ENCODE peak calls at places on chromosomes 4 and X, in four cellular contexts. D, Z, K and S are unnamed samples.

GRCh38 chr4:138090145-138090917 is 151.8 kb downstream of the SLC7A11 start:
- DNase-seq in D (peak), Z (peak), K (peak), S (no peak)

GRCh38 chrX:71615954-71616353 is 2.4 kb downstream of the CXCR3 start:
- DNase-seq in D (no peak), Z (no peak), K (no peak), S (no peak)

GRCh38 chrX:133918326-133918725 is 67.1 kb downstream of the GPC3 start:
- DNase-seq in D (no peak), Z (no peak), K (no peak), S (no peak)

GRCh38 chr4:33696066-33696465 is 2548.2 kb downstream of the ARAP2 start:
- DNase-seq in D (no peak), Z (no peak), K (no peak), S (no peak)

GRCh38 chr4:89492476-89493110 is 185.0 kb upstream of the GPRIN3 start:
- DNase-seq in D (peak), Z (no peak), K (no peak), S (no peak)

GRCh38 chr4:168630445-168631187 is 133.8 kb downstream of the PALLD start:
- DNase-seq in D (no peak), Z (no peak), K (peak), S (no peak)

GRCh38 chr4:16226816-16227461 is 668 bp upstream of the TAPT1 start:
- DNase-seq in D (no peak), Z (peak), K (peak), S (peak)

GRCh38 chrX:150198776-150199175 is 164.3 kb upstream of the MAMLD1 start:
- DNase-seq in D (no peak), Z (no peak), K (no peak), S (no peak)

GRCh38 chrX:150844016-150844415 is 54.5 kb downstream of the CD99L2 start:
- DNase-seq in D (no peak), Z (no peak), K (no peak), S (no peak)

GRCh38 chrX:68646421-68646820 is 1.0 kb upstream of the STARD8 start:
- DNase-seq in D (no peak), Z (no peak), K (no peak), S (no peak)

DNA sequence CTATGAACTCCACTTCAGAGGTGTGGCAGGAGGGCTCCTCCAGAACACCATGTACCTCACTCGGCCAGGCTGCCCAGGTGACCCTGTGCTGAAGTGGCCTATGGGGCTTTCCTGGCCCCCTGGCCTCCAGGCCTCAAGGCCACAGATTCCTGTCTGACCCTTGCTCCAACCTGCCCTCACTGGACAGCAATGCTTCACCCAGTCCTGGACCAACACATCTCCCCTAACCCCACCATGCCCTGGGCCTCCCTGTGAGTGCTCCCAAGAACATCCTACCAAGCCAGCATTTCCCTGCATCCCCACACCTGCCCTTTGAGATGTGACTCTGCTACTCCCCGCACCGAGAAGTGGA is 10.5 kb downstream of the ZFYVE28 start:
- DNase-seq in D (no peak), Z (no peak), K (no peak), S (no peak)
- H3K27ac ChIP-seq in D (no peak), Z (no peak), K (no peak), S (no peak)

DNA sequence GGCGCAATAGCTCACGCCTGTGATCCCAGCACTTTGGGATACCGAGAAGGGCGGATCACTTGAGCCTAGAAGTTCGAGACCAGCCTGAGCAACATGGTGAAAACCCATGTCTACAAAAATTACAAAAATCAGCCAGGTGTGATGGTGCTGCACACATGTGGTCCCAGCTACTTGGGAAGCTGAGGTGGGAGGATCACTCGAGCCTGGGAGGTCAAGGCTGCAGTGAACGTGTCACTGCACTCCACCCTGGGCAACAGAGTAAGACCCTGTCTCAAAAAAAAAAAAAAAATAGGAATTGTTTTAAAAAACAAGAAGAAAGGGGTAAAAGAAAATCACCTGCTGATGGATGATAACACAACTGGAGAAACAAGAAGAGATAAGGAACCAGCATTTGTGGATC is 38.8 kb downstream of the CHIC2 start:
- DNase-seq in D (no peak), Z (no peak), K (no peak), S (no peak)
- H3K27ac ChIP-seq in D (no peak), Z (no peak), K (no peak), S (no peak)

DNA sequence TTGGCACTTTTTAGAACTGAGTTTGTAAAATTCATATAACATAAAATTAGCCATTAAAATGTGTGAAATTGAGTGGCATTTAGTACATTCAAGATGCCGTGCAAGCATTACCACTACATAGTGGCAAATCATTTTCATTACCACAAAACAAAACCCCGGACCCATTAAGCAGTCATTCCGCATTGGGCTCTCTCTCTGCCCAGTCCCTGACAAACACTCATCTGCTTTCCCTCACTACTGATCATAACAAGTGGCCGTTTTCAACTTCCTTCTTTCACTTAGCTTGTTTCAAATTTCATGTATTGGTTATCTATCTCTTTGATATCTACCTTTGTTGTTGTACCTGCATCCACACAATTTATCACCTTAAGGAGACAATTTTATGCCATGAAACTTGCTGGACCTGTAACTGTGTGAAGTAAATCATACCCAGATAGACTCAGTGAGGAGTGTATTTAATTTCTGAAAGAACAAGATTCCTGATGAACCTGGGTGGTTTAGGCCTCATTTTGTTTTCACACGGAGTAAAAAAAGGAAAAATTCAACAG is 202.1 kb downstream of the OR13H1 start:
- DNase-seq in D (no peak), Z (no peak), K (no peak), S (no peak)
- H3K27ac ChIP-seq in D (no peak), Z (no peak), K (peak), S (no peak)

DNA sequence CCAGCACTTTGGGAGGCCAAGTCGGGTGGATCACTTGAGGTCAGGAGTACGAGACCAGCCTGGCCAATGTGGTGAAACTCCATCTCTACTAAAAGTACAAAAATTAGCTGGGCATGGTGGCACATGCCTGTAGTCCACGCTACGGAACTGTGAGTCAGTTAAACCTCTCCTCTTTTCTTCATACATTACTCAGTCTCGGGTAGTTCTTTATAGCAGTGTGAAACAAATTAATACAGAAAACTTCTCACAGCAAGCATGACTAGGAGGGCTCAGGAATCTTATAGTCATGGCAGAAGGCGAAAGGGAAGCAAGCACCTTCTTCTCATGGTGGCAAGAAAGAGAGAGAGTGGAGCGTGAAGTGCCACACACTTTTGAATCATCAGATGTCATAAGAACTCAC is 358.9 kb downstream of the NLGN4X start:
- DNase-seq in D (no peak), Z (no peak), K (no peak), S (no peak)
- H3K27ac ChIP-seq in D (no peak), Z (no peak), K (no peak), S (no peak)